ENCODE peak calls at places on chromosomes 7 and 10, in four cellular contexts. C is memory B cell, G is astrocyte of the spinal cord, T is HCT116. P is an unnamed sample.

GRCh38 chr10:43128958-43129706 is 9.1 kb upstream of the CSGALNACT2 start:
- DNase-seq in C (no peak), G (peak; percentile 93), T (peak; percentile 23), P (peak; percentile 9)

GRCh38 chr10:77416327-77417135 is 221.1 kb downstream of the KCNMA1 start:
- DNase-seq in C (no peak), G (peak; percentile 90), T (no peak), P (peak; percentile 63)

GRCh38 chr10:18140149-18140956 is at the start of gene CACNB2:
- DNase-seq in C (no peak), G (peak; percentile 15), T (no peak), P (no peak)

GRCh38 chr7:128932862-128933821 is 4.6 kb upstream of the IRF5 start:
- DNase-seq in C (no peak), G (no peak), T (no peak), P (no peak)

GRCh38 chr10:86971146-86971991 is 3.1 kb downstream of the ADIRF start:
- DNase-seq in C (peak; percentile 63), G (peak; percentile 89), T (peak; percentile 88), P (peak; percentile 70)

GRCh38 chr7:152752513-152752912 is 7.0 kb upstream of the ACTR3B start:
- DNase-seq in C (no peak), G (no peak), T (no peak), P (no peak)

GRCh38 chr7:95263803-95264202 is 60.5 kb downstream of the PON1 start:
- DNase-seq in C (no peak), G (no peak), T (no peak), P (no peak)

GRCh38 chr7:28269700-28270361 is 89.2 kb upstream of the JAZF1 start:
- DNase-seq in C (peak; percentile 9), G (no peak), T (no peak), P (no peak)

GRCh38 chr10:121928528-121928884 is 675 bp upstream of the ATE1 start:
- DNase-seq in C (no peak), G (peak; percentile 18), T (no peak), P (no peak)

GRCh38 chr7:35430547-35431153 is 176.8 kb upstream of the TBX20 start:
- DNase-seq in C (no peak), G (no peak), T (peak; percentile 45), P (peak; percentile 2)

GRCh38 chr7:70042533-70042932 is 444.3 kb downstream of the AUTS2 start:
- DNase-seq in C (no peak), G (peak; percentile 52), T (no peak), P (no peak)

GRCh38 chr10:99119258-99119748 is 116.3 kb downstream of the HPSE2 start:
- DNase-seq in C (no peak), G (no peak), T (no peak), P (no peak)

GRCh38 chr7:27835408-27835807 is 95.4 kb downstream of the TAX1BP1 start:
- DNase-seq in C (no peak), G (peak; percentile 31), T (no peak), P (no peak)

GRCh38 chr7:117470777-117471176 is 9.0 kb upstream of the CFTR start:
- DNase-seq in C (no peak), G (no peak), T (no peak), P (no peak)

GRCh38 chr10:94293344-94293743 is 69.4 kb downstream of the NOC3L start:
- DNase-seq in C (no peak), G (peak; percentile 37), T (no peak), P (no peak)

GRCh38 chr10:34780818-34781380 is 34.2 kb downstream of the PARD3 start:
- DNase-seq in C (no peak), G (peak; percentile 76), T (no peak), P (no peak)

GRCh38 chr7:29426587-29426986 is 137.0 kb upstream of the PRR15 start:
- DNase-seq in C (no peak), G (no peak), T (no peak), P (no peak)

GRCh38 chr10:80281784-80282505 is 7.5 kb downstream of the MAT1A start:
- DNase-seq in C (no peak), G (no peak), T (no peak), P (no peak)

GRCh38 chr10:22475857-22476600 is 130.7 kb downstream of the SPAG6 start:
- DNase-seq in C (peak; percentile 16), G (no peak), T (no peak), P (no peak)

GRCh38 chr7:40059057-40059456 is 75.4 kb downstream of the MPLKIP start:
- DNase-seq in C (no peak), G (no peak), T (no peak), P (no peak)

GRCh38 chr10:63866747-63867140 is 345.5 kb downstream of the REEP3 start:
- DNase-seq in C (no peak), G (no peak), T (peak; percentile 51), P (no peak)

GRCh38 chr7:117008849-117009531 is 55.7 kb downstream of the ST7 start:
- DNase-seq in C (no peak), G (peak; percentile 83), T (no peak), P (no peak)

GRCh38 chr7:70752794-70753241 is 379.1 kb upstream of the GALNT17 start:
- DNase-seq in C (no peak), G (peak; percentile 76), T (no peak), P (no peak)

GRCh38 chr10:28280652-28281051 is 22.2 kb downstream of the MPP7 start:
- DNase-seq in C (no peak), G (peak; percentile 68), T (no peak), P (no peak)

GRCh38 chr10:101818958-101819633 is 852 bp upstream of the OGA start:
- DNase-seq in C (no peak), G (no peak), T (no peak), P (no peak)

GRCh38 chr7:128869138-128869943 is 6.7 kb downstream of the ATP6V1F start:
- DNase-seq in C (no peak), G (peak; percentile 19), T (no peak), P (no peak)